ENCODE peak calls at places on chromosomes 6 and 20, in seven cellular contexts. One of them, this sample, is unnamed.

GRCh38 chr20:20364747-20365558 is 3.0 kb upstream of the INSM1 start:
- DNase-seq in fibroblast of pulmonary artery: no peak
- DNase-seq in BJ: no peak
- DNase-seq in naive thymus-derived CD4-positive, alpha-beta T cell: no peak
- DNase-seq in foreskin fibroblast: no peak
- DNase-seq in fibroblast of mammary gland: no peak
- DNase-seq in pancreas: no peak
- DNase-seq in this sample: no peak

GRCh38 chr20:47360489-47361267 is 4.2 kb upstream of the ZMYND8 start:
- DNase-seq in fibroblast of pulmonary artery: peak
- DNase-seq in BJ: peak
- DNase-seq in naive thymus-derived CD4-positive, alpha-beta T cell: no peak
- DNase-seq in foreskin fibroblast: peak
- DNase-seq in fibroblast of mammary gland: peak
- DNase-seq in pancreas: peak
- DNase-seq in this sample: peak

GRCh38 chr6:41358503-41358902 is 23.1 kb downstream of the NCR2 start:
- DNase-seq in fibroblast of pulmonary artery: no peak
- DNase-seq in BJ: no peak
- DNase-seq in naive thymus-derived CD4-positive, alpha-beta T cell: no peak
- DNase-seq in foreskin fibroblast: no peak
- DNase-seq in fibroblast of mammary gland: no peak
- DNase-seq in pancreas: no peak
- DNase-seq in this sample: no peak

GRCh38 chr20:50980071-50980681 is 21.6 kb downstream of the MOCS3 start:
- DNase-seq in fibroblast of pulmonary artery: peak
- DNase-seq in BJ: peak
- DNase-seq in naive thymus-derived CD4-positive, alpha-beta T cell: no peak
- DNase-seq in foreskin fibroblast: peak
- DNase-seq in fibroblast of mammary gland: peak
- DNase-seq in pancreas: no peak
- DNase-seq in this sample: peak

GRCh38 chr6:20084411-20084810 is 127.9 kb downstream of the MBOAT1 start:
- DNase-seq in fibroblast of pulmonary artery: no peak
- DNase-seq in BJ: no peak
- DNase-seq in naive thymus-derived CD4-positive, alpha-beta T cell: no peak
- DNase-seq in foreskin fibroblast: no peak
- DNase-seq in fibroblast of mammary gland: no peak
- DNase-seq in pancreas: no peak
- DNase-seq in this sample: no peak

GRCh38 chr6:44538841-44539240 is 151.3 kb downstream of the CDC5L start:
- DNase-seq in fibroblast of pulmonary artery: no peak
- DNase-seq in BJ: no peak
- DNase-seq in naive thymus-derived CD4-positive, alpha-beta T cell: no peak
- DNase-seq in foreskin fibroblast: no peak
- DNase-seq in fibroblast of mammary gland: no peak
- DNase-seq in pancreas: no peak
- DNase-seq in this sample: no peak

GRCh38 chr6:35710241-35710847 is 21.6 kb upstream of the FKBP5 start:
- DNase-seq in fibroblast of pulmonary artery: peak
- DNase-seq in BJ: no peak
- DNase-seq in naive thymus-derived CD4-positive, alpha-beta T cell: no peak
- DNase-seq in foreskin fibroblast: no peak
- DNase-seq in fibroblast of mammary gland: peak
- DNase-seq in pancreas: no peak
- DNase-seq in this sample: no peak

GRCh38 chr6:21538186-21538798 is 55.3 kb upstream of the SOX4 start:
- DNase-seq in fibroblast of pulmonary artery: no peak
- DNase-seq in BJ: no peak
- DNase-seq in naive thymus-derived CD4-positive, alpha-beta T cell: no peak
- DNase-seq in foreskin fibroblast: peak
- DNase-seq in fibroblast of mammary gland: peak
- DNase-seq in pancreas: no peak
- DNase-seq in this sample: no peak

GRCh38 chr20:62650551-62651284 is 8.4 kb downstream of the SLCO4A1 start:
- DNase-seq in fibroblast of pulmonary artery: no peak
- DNase-seq in BJ: no peak
- DNase-seq in naive thymus-derived CD4-positive, alpha-beta T cell: no peak
- DNase-seq in foreskin fibroblast: no peak
- DNase-seq in fibroblast of mammary gland: no peak
- DNase-seq in pancreas: no peak
- DNase-seq in this sample: no peak

GRCh38 chr20:37417857-37418501 is 72.0 kb downstream of the SRC start:
- DNase-seq in fibroblast of pulmonary artery: peak
- DNase-seq in BJ: no peak
- DNase-seq in naive thymus-derived CD4-positive, alpha-beta T cell: no peak
- DNase-seq in foreskin fibroblast: peak
- DNase-seq in fibroblast of mammary gland: peak
- DNase-seq in pancreas: no peak
- DNase-seq in this sample: no peak

GRCh38 chr6:34982424-34982852 is 93.4 kb downstream of the ANKS1A start:
- DNase-seq in fibroblast of pulmonary artery: peak
- DNase-seq in BJ: no peak
- DNase-seq in naive thymus-derived CD4-positive, alpha-beta T cell: no peak
- DNase-seq in foreskin fibroblast: peak
- DNase-seq in fibroblast of mammary gland: peak
- DNase-seq in pancreas: no peak
- DNase-seq in this sample: no peak

GRCh38 chr6:25042984-25043725 is 107.4 kb upstream of the RIPOR2 start:
- DNase-seq in fibroblast of pulmonary artery: no peak
- DNase-seq in BJ: no peak
- DNase-seq in naive thymus-derived CD4-positive, alpha-beta T cell: no peak
- DNase-seq in foreskin fibroblast: no peak
- DNase-seq in fibroblast of mammary gland: no peak
- DNase-seq in pancreas: no peak
- DNase-seq in this sample: no peak

GRCh38 chr6:87788141-87788540 is 86.1 kb upstream of the AKIRIN2 start:
- DNase-seq in fibroblast of pulmonary artery: no peak
- DNase-seq in BJ: no peak
- DNase-seq in naive thymus-derived CD4-positive, alpha-beta T cell: no peak
- DNase-seq in foreskin fibroblast: no peak
- DNase-seq in fibroblast of mammary gland: no peak
- DNase-seq in pancreas: no peak
- DNase-seq in this sample: no peak

GRCh38 chr20:53597521-53598120 is 4.0 kb upstream of the ZNF217 start:
- DNase-seq in fibroblast of pulmonary artery: no peak
- DNase-seq in BJ: no peak
- DNase-seq in naive thymus-derived CD4-positive, alpha-beta T cell: no peak
- DNase-seq in foreskin fibroblast: no peak
- DNase-seq in fibroblast of mammary gland: no peak
- DNase-seq in pancreas: peak
- DNase-seq in this sample: no peak
- H3K4me3 ChIP-seq in fibroblast of pulmonary artery: no peak
- H3K4me3 ChIP-seq in BJ: no peak
- H3K4me3 ChIP-seq in naive thymus-derived CD4-positive, alpha-beta T cell: no peak
- H3K4me3 ChIP-seq in foreskin fibroblast: no peak
- H3K4me3 ChIP-seq in fibroblast of mammary gland: no peak
- H3K4me3 ChIP-seq in pancreas: peak
- H3K4me3 ChIP-seq in this sample: no peak

GRCh38 chr20:63863021-63863797 is 1.9 kb upstream of the TPD52L2 start:
- DNase-seq in fibroblast of pulmonary artery: no peak
- DNase-seq in BJ: no peak
- DNase-seq in naive thymus-derived CD4-positive, alpha-beta T cell: no peak
- DNase-seq in foreskin fibroblast: no peak
- DNase-seq in fibroblast of mammary gland: no peak
- DNase-seq in pancreas: no peak
- DNase-seq in this sample: no peak
- H3K4me3 ChIP-seq in fibroblast of pulmonary artery: peak
- H3K4me3 ChIP-seq in BJ: peak
- H3K4me3 ChIP-seq in naive thymus-derived CD4-positive, alpha-beta T cell: peak
- H3K4me3 ChIP-seq in foreskin fibroblast: peak
- H3K4me3 ChIP-seq in fibroblast of mammary gland: peak
- H3K4me3 ChIP-seq in pancreas: peak
- H3K4me3 ChIP-seq in this sample: peak

GRCh38 chr6:150580489-150580888 is 19.2 kb upstream of the PLEKHG1 start:
- DNase-seq in fibroblast of pulmonary artery: no peak
- DNase-seq in BJ: no peak
- DNase-seq in naive thymus-derived CD4-positive, alpha-beta T cell: no peak
- DNase-seq in foreskin fibroblast: no peak
- DNase-seq in fibroblast of mammary gland: no peak
- DNase-seq in pancreas: no peak
- DNase-seq in this sample: no peak

GRCh38 chr6:150573041-150573681 is 26.5 kb upstream of the PLEKHG1 start:
- DNase-seq in fibroblast of pulmonary artery: no peak
- DNase-seq in BJ: no peak
- DNase-seq in naive thymus-derived CD4-positive, alpha-beta T cell: no peak
- DNase-seq in foreskin fibroblast: no peak
- DNase-seq in fibroblast of mammary gland: no peak
- DNase-seq in pancreas: no peak
- DNase-seq in this sample: no peak

GRCh38 chr6:150576651-150577226 is 22.9 kb upstream of the PLEKHG1 start:
- DNase-seq in fibroblast of pulmonary artery: no peak
- DNase-seq in BJ: no peak
- DNase-seq in naive thymus-derived CD4-positive, alpha-beta T cell: no peak
- DNase-seq in foreskin fibroblast: no peak
- DNase-seq in fibroblast of mammary gland: no peak
- DNase-seq in pancreas: no peak
- DNase-seq in this sample: no peak

GRCh38 chr6:150579611-150580010 is 20.1 kb upstream of the PLEKHG1 start:
- DNase-seq in fibroblast of pulmonary artery: no peak
- DNase-seq in BJ: no peak
- DNase-seq in naive thymus-derived CD4-positive, alpha-beta T cell: no peak
- DNase-seq in foreskin fibroblast: no peak
- DNase-seq in fibroblast of mammary gland: no peak
- DNase-seq in pancreas: no peak
- DNase-seq in this sample: no peak

GRCh38 chr6:150575840-150576239 is 23.8 kb upstream of the PLEKHG1 start:
- DNase-seq in fibroblast of pulmonary artery: no peak
- DNase-seq in BJ: no peak
- DNase-seq in naive thymus-derived CD4-positive, alpha-beta T cell: no peak
- DNase-seq in foreskin fibroblast: no peak
- DNase-seq in fibroblast of mammary gland: no peak
- DNase-seq in pancreas: no peak
- DNase-seq in this sample: no peak
- H3K4me3 ChIP-seq in fibroblast of pulmonary artery: no peak
- H3K4me3 ChIP-seq in BJ: no peak
- H3K4me3 ChIP-seq in naive thymus-derived CD4-positive, alpha-beta T cell: no peak
- H3K4me3 ChIP-seq in foreskin fibroblast: no peak
- H3K4me3 ChIP-seq in fibroblast of mammary gland: no peak
- H3K4me3 ChIP-seq in pancreas: no peak
- H3K4me3 ChIP-seq in this sample: no peak

DNA sequence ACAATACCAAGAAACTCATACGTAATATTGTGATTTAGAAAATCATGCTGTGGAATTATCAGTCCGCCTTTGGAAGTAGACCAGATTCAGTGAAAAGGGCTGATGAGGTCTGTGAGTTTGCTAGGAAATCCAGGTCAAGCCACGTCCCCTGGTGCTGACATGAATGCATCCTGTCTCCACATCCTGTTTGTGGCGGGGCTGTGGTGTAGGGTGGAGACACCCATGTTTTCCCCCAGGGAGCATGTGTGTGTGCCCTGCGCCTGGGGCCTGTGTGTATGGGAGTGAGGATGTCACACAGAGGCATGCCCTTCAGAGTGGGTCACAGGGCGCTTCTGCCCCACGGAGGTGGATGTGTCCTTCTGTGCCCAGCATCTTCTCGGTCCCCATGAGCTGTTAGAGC is 109.1 kb downstream of the SASH1 start:
- DNase-seq in fibroblast of pulmonary artery: no peak
- DNase-seq in BJ: no peak
- DNase-seq in naive thymus-derived CD4-positive, alpha-beta T cell: no peak
- DNase-seq in foreskin fibroblast: no peak
- DNase-seq in fibroblast of mammary gland: no peak
- DNase-seq in pancreas: no peak
- DNase-seq in this sample: no peak
- H3K4me3 ChIP-seq in fibroblast of pulmonary artery: no peak
- H3K4me3 ChIP-seq in BJ: no peak
- H3K4me3 ChIP-seq in naive thymus-derived CD4-positive, alpha-beta T cell: no peak
- H3K4me3 ChIP-seq in foreskin fibroblast: no peak
- H3K4me3 ChIP-seq in fibroblast of mammary gland: no peak
- H3K4me3 ChIP-seq in pancreas: no peak
- H3K4me3 ChIP-seq in this sample: no peak

GRCh38 chr6:27290850-27291208 is 21.2 kb downstream of the POM121L2 start:
- DNase-seq in fibroblast of pulmonary artery: no peak
- DNase-seq in BJ: no peak
- DNase-seq in naive thymus-derived CD4-positive, alpha-beta T cell: no peak
- DNase-seq in foreskin fibroblast: no peak
- DNase-seq in fibroblast of mammary gland: no peak
- DNase-seq in pancreas: no peak
- DNase-seq in this sample: no peak
- H3K4me3 ChIP-seq in fibroblast of pulmonary artery: peak
- H3K4me3 ChIP-seq in BJ: no peak
- H3K4me3 ChIP-seq in naive thymus-derived CD4-positive, alpha-beta T cell: no peak
- H3K4me3 ChIP-seq in foreskin fibroblast: no peak
- H3K4me3 ChIP-seq in fibroblast of mammary gland: peak
- H3K4me3 ChIP-seq in pancreas: no peak
- H3K4me3 ChIP-seq in this sample: no peak

GRCh38 chr6:17015551-17016381 is 86.1 kb upstream of the STMND1 start:
- DNase-seq in fibroblast of pulmonary artery: peak
- DNase-seq in BJ: no peak
- DNase-seq in naive thymus-derived CD4-positive, alpha-beta T cell: peak
- DNase-seq in foreskin fibroblast: peak
- DNase-seq in fibroblast of mammary gland: no peak
- DNase-seq in pancreas: no peak
- DNase-seq in this sample: no peak
- H3K4me3 ChIP-seq in fibroblast of pulmonary artery: peak
- H3K4me3 ChIP-seq in BJ: no peak
- H3K4me3 ChIP-seq in naive thymus-derived CD4-positive, alpha-beta T cell: peak
- H3K4me3 ChIP-seq in foreskin fibroblast: peak
- H3K4me3 ChIP-seq in fibroblast of mammary gland: peak
- H3K4me3 ChIP-seq in pancreas: peak
- H3K4me3 ChIP-seq in this sample: no peak

This sample was measured in AG04450.